ENCODE peak calls at places on chromosomes 3 and 15, in four cellular contexts. One of them, this sample, is unnamed.

GRCh38 chr3:120181632-120182031 is 87.4 kb upstream of the GSK3B start:
- DNase-seq in GM20000: no peak
- DNase-seq in cardiac fibroblast: no peak
- DNase-seq in breast epithelium: no peak
- DNase-seq in this sample: no peak

GRCh38 chr3:190624282-190624681 is 110.4 kb downstream of the IL1RAP start:
- DNase-seq in GM20000: no peak
- DNase-seq in cardiac fibroblast: no peak
- DNase-seq in breast epithelium: no peak
- DNase-seq in this sample: no peak

GRCh38 chr15:69666441-69666882 is 213.8 kb downstream of the RPLP1 start:
- DNase-seq in GM20000: peak; percentile 70
- DNase-seq in cardiac fibroblast: peak; percentile 74
- DNase-seq in breast epithelium: no peak
- DNase-seq in this sample: no peak

GRCh38 chr15:101250931-101251829 is 668 bp downstream of the CHSY1 start:
- DNase-seq in GM20000: no peak
- DNase-seq in cardiac fibroblast: peak; percentile 38
- DNase-seq in breast epithelium: no peak
- DNase-seq in this sample: no peak

GRCh38 chr3:186046838-186047237 is 62.1 kb downstream of the ETV5 start:
- DNase-seq in GM20000: no peak
- DNase-seq in cardiac fibroblast: no peak
- DNase-seq in breast epithelium: no peak
- DNase-seq in this sample: no peak

GRCh38 chr3:56094170-56094569 is 374.1 kb downstream of the ERC2 start:
- DNase-seq in GM20000: no peak
- DNase-seq in cardiac fibroblast: no peak
- DNase-seq in breast epithelium: no peak
- DNase-seq in this sample: no peak

GRCh38 chr15:65072027-65072426 is 4.2 kb upstream of the RASL12 start:
- DNase-seq in GM20000: no peak
- DNase-seq in cardiac fibroblast: peak; percentile 58
- DNase-seq in breast epithelium: no peak
- DNase-seq in this sample: no peak

GRCh38 chr15:31516459-31516858 is 189.8 kb downstream of the KLF13 start:
- DNase-seq in GM20000: no peak
- DNase-seq in cardiac fibroblast: no peak
- DNase-seq in breast epithelium: no peak
- DNase-seq in this sample: no peak

GRCh38 chr3:40645883-40646282 is 121.1 kb downstream of the ZNF621 start:
- DNase-seq in GM20000: no peak
- DNase-seq in cardiac fibroblast: no peak
- DNase-seq in breast epithelium: no peak
- DNase-seq in this sample: no peak

GRCh38 chr3:112411425-112411824 is 78.5 kb downstream of the CD200 start:
- DNase-seq in GM20000: no peak
- DNase-seq in cardiac fibroblast: no peak
- DNase-seq in breast epithelium: no peak
- DNase-seq in this sample: no peak

GRCh38 chr15:39153718-39154117 is 427.2 kb upstream of the THBS1 start:
- DNase-seq in GM20000: no peak
- DNase-seq in cardiac fibroblast: no peak
- DNase-seq in breast epithelium: peak; percentile 48
- DNase-seq in this sample: no peak

GRCh38 chr3:27976933-27977332 is 254.8 kb upstream of the EOMES start:
- DNase-seq in GM20000: no peak
- DNase-seq in cardiac fibroblast: peak; percentile 79
- DNase-seq in breast epithelium: no peak
- DNase-seq in this sample: no peak

GRCh38 chr15:62464705-62465104 is 299.6 kb upstream of the C2CD4B start:
- DNase-seq in GM20000: no peak
- DNase-seq in cardiac fibroblast: peak; percentile 49
- DNase-seq in breast epithelium: no peak
- DNase-seq in this sample: no peak

GRCh38 chr3:119672791-119673190 is 4.4 kb downstream of the COX17 start:
- DNase-seq in GM20000: no peak
- DNase-seq in cardiac fibroblast: no peak
- DNase-seq in breast epithelium: no peak
- DNase-seq in this sample: no peak

GRCh38 chr3:150268426-150269321 is 139.4 kb upstream of the TSC22D2 start:
- DNase-seq in GM20000: no peak
- DNase-seq in cardiac fibroblast: peak; percentile 15
- DNase-seq in breast epithelium: no peak
- DNase-seq in this sample: no peak

GRCh38 chr15:31332020-31332680 is 5.5 kb downstream of the KLF13 start:
- DNase-seq in GM20000: no peak
- DNase-seq in cardiac fibroblast: no peak
- DNase-seq in breast epithelium: no peak
- DNase-seq in this sample: no peak

GRCh38 chr3:135760581-135760980 is 204.9 kb upstream of the PPP2R3A start:
- DNase-seq in GM20000: no peak
- DNase-seq in cardiac fibroblast: no peak
- DNase-seq in breast epithelium: no peak
- DNase-seq in this sample: no peak

GRCh38 chr3:14143826-14144225 is 19.0 kb downstream of the TMEM43 start:
- DNase-seq in GM20000: no peak
- DNase-seq in cardiac fibroblast: peak; percentile 98
- DNase-seq in breast epithelium: peak; percentile 84
- DNase-seq in this sample: peak; percentile 80

GRCh38 chr3:139448104-139448503 is 28.2 kb downstream of the RBP2 start:
- DNase-seq in GM20000: no peak
- DNase-seq in cardiac fibroblast: no peak
- DNase-seq in breast epithelium: no peak
- DNase-seq in this sample: no peak

GRCh38 chr3:126353694-126354321 is 3.4 kb downstream of the KLF15 start:
- DNase-seq in GM20000: no peak
- DNase-seq in cardiac fibroblast: no peak
- DNase-seq in breast epithelium: no peak
- DNase-seq in this sample: no peak

GRCh38 chr3:63955036-63955650 is 43.0 kb upstream of the SCAANT1 start:
- DNase-seq in GM20000: no peak
- DNase-seq in cardiac fibroblast: no peak
- DNase-seq in breast epithelium: no peak
- DNase-seq in this sample: no peak

GRCh38 chr3:187958432-187959003 is 195.4 kb upstream of the LPP start:
- DNase-seq in GM20000: no peak
- DNase-seq in cardiac fibroblast: no peak
- DNase-seq in breast epithelium: no peak
- DNase-seq in this sample: no peak

GRCh38 chr3:134381836-134382442 is 7.7 kb upstream of the AMOTL2 start:
- DNase-seq in GM20000: no peak
- DNase-seq in cardiac fibroblast: no peak
- DNase-seq in breast epithelium: peak; percentile 97
- DNase-seq in this sample: peak; percentile 84

GRCh38 chr3:195253981-195254432 is 17.0 kb downstream of the XXYLT1 start:
- DNase-seq in GM20000: no peak
- DNase-seq in cardiac fibroblast: no peak
- DNase-seq in breast epithelium: no peak
- DNase-seq in this sample: peak; percentile 79
- TF ChIP-seq CTCF in GM20000: no peak
- TF ChIP-seq CTCF in cardiac fibroblast: no peak
- TF ChIP-seq CTCF in breast epithelium: no peak
- TF ChIP-seq CTCF in this sample: no peak

DNA sequence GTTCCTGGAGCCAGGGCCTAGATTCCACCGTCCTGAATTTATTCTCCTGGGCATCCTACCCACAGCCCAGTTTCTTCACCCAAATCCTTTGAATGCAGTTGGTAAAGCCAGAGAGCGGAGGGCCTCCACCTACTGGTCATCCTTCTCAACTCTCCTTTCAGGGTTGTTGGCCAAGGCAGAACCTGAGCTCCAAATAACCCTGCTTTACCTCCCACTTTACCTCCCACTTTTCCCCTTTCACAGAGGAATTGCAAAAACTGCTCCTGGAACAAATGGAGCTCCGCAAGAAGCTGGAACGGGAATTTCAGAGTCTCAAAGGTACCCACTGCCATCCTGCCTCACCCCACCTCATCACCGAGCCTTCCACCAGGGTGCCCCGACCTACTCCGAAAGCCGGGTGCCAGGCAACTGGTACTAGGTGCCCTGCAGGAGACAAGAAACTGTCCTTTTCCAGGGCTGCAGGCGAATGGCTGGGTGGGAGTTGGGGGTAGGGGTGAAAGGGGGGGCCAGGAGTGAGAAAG is 6.8 kb downstream of the SKOR1 start:
- DNase-seq in GM20000: no peak
- DNase-seq in cardiac fibroblast: peak; percentile 55
- DNase-seq in breast epithelium: no peak
- DNase-seq in this sample: no peak
- TF ChIP-seq CTCF in GM20000: peak; percentile 8
- TF ChIP-seq CTCF in cardiac fibroblast: peak; percentile 37
- TF ChIP-seq CTCF in breast epithelium: no peak
- TF ChIP-seq CTCF in this sample: no peak

GRCh38 chr15:45110256-45110820 is 3.6 kb downstream of the DUOX2 start:
- DNase-seq in GM20000: no peak
- DNase-seq in cardiac fibroblast: no peak
- DNase-seq in breast epithelium: no peak
- DNase-seq in this sample: no peak
- TF ChIP-seq CTCF in GM20000: no peak
- TF ChIP-seq CTCF in cardiac fibroblast: peak; percentile 14
- TF ChIP-seq CTCF in breast epithelium: no peak
- TF ChIP-seq CTCF in this sample: no peak

GRCh38 chr3:19632099-19633074 is 301.6 kb downstream of the EFHB start:
- DNase-seq in GM20000: no peak
- DNase-seq in cardiac fibroblast: no peak
- DNase-seq in breast epithelium: no peak
- DNase-seq in this sample: no peak
- TF ChIP-seq CTCF in GM20000: no peak
- TF ChIP-seq CTCF in cardiac fibroblast: no peak
- TF ChIP-seq CTCF in breast epithelium: no peak
- TF ChIP-seq CTCF in this sample: no peak

DNA sequence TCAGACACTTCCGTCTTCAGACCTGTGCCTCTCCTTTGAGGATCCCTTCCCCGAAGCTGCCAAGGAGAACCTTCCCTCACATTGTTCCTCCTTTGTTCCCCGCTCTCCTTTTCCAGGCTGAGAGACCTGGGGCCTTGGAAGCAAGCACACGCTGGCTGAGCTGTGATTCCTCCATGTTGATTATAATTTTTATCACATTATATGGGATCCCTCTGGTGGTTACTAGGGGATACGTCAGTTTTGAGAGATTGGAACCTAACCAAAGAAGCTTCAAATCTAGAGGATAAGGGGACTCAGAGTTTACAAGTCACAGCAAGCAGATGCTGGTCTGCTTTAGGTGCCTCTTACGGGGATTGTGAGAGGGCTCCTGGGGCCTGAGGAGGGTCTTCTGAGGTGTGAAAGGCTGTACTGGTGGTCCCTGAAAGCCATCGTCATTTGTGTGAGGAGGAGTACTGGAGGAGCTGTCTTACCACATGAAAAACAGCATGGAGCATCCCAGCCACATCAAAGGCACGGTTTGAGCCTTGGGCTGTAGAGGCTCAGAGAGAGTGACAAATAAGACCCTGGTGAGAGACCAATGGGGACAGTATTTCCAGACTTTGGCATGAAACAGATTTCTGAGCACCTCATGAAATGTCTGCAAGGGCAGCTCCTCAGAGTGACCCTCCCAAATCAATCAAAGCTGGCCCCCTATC is 760.1 kb upstream of the CFAP20DC start:
- DNase-seq in GM20000: peak; percentile 6
- DNase-seq in cardiac fibroblast: peak; percentile 52
- DNase-seq in breast epithelium: no peak
- DNase-seq in this sample: no peak
- TF ChIP-seq CTCF in GM20000: no peak
- TF ChIP-seq CTCF in cardiac fibroblast: peak; percentile 28
- TF ChIP-seq CTCF in breast epithelium: peak; percentile 49
- TF ChIP-seq CTCF in this sample: no peak

DNA sequence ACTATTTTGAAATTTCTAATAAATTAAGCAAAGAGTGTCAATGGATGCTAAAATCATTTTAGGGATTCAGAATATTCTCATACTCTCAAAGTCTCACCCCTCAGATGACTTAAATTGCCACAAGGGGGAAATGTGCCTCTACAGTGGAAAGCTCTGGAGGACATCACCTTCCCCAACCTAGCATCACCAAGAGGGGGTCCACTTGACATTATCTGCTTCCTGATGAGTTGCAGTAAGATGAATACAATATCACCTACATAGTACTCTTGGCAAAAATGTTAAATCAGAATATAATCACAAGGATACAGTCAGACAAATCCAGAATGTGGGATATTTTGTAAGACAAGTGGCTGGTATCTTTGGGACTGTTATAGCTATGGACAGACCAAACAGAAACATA is 290.1 kb downstream of the MFSD1 start:
- DNase-seq in GM20000: no peak
- DNase-seq in cardiac fibroblast: peak; percentile 16
- DNase-seq in breast epithelium: no peak
- DNase-seq in this sample: no peak
- TF ChIP-seq CTCF in GM20000: no peak
- TF ChIP-seq CTCF in cardiac fibroblast: peak; percentile 27
- TF ChIP-seq CTCF in breast epithelium: no peak
- TF ChIP-seq CTCF in this sample: no peak